ENCODE peak calls at places on chromosomes 3 and 15, in six cellular contexts. U is omental fat pad, W is AG09309, K is cardiac muscle cell, L is tibial artery, S is esophagus muscularis mucosa. G is an unnamed sample.

GRCh38 chr3:31753050-31753425 is 220.3 kb downstream of the STT3B start:
- DNase-seq in S (no peak), K (no peak), L (no peak), U (no peak), W (no peak), G (no peak)

GRCh38 chr15:65646486-65646885 is 24.7 kb downstream of the SLC24A1 start:
- DNase-seq in K (no peak), L (no peak), W (no peak), S (no peak), U (no peak), G (no peak)

GRCh38 chr3:148943531-148944200 is 47.7 kb upstream of the GYG1 start:
- DNase-seq in S (no peak), W (peak; percentile 87), U (no peak), L (no peak), K (peak; percentile 71), G (no peak)

GRCh38 chr3:124248471-124249028 is 256.6 kb upstream of the ROPN1 start:
- DNase-seq in L (peak; percentile 57), S (no peak), W (peak; percentile 47), K (no peak), U (no peak), G (no peak)

GRCh38 chr3:110791971-110792370 is 279.6 kb upstream of the NECTIN3 start:
- DNase-seq in W (no peak), K (no peak), L (no peak), S (no peak), U (no peak), G (no peak)

GRCh38 chr3:104886220-104886995 is 480.3 kb upstream of the ALCAM start:
- DNase-seq in L (no peak), S (no peak), U (no peak), K (no peak), W (no peak), G (no peak)

GRCh38 chr3:98784666-98785600 is 21.8 kb downstream of the ST3GAL6 start:
- DNase-seq in U (no peak), W (peak; percentile 79), L (no peak), S (no peak), K (no peak), G (no peak)

GRCh38 chr3:184774996-184775715 is 36.8 kb upstream of the VPS8 start:
- DNase-seq in K (no peak), L (peak; percentile 9), S (no peak), U (no peak), W (no peak), G (no peak)

GRCh38 chr3:186172353-186172752 is 63.5 kb upstream of the ETV5 start:
- DNase-seq in L (no peak), U (no peak), W (no peak), K (no peak), S (no peak), G (peak; percentile 34)

GRCh38 chr3:114902691-114903101 is 244.4 kb downstream of the ZBTB20 start:
- DNase-seq in U (no peak), L (no peak), K (peak; percentile 25), S (no peak), W (no peak), G (no peak)

GRCh38 chr3:108590443-108590842 is 921 bp downstream of the DZIP3 start:
- DNase-seq in L (no peak), K (peak; percentile 6), W (no peak), S (no peak), U (no peak), G (no peak)

GRCh38 chr3:194749631-194750271 is 64.1 kb downstream of the FAM43A start:
- DNase-seq in S (no peak), K (peak; percentile 41), W (no peak), L (no peak), U (no peak), G (no peak)

GRCh38 chr3:119601154-119601553 is 3.5 kb downstream of the PLA1A start:
- DNase-seq in U (no peak), S (no peak), L (no peak), W (no peak), K (no peak), G (no peak)

GRCh38 chr15:52858388-52859176 is 68.4 kb upstream of the ONECUT1 start:
- DNase-seq in K (peak; percentile 28), L (no peak), S (no peak), W (no peak), U (no peak), G (no peak)

GRCh38 chr3:128374746-128375445 is 91.8 kb downstream of the DNAJB8 start:
- DNase-seq in K (no peak), U (no peak), S (no peak), L (no peak), W (no peak), G (no peak)

GRCh38 chr3:58177747-58178527 is 32.8 kb downstream of the DNASE1L3 start:
- DNase-seq in L (peak; percentile 85), K (peak; percentile 89), S (peak; percentile 97), U (peak; percentile 95), W (peak; percentile 21), G (peak; percentile 97)

GRCh38 chr3:106590259-106590658 is 721.4 kb upstream of the CBLB start:
- DNase-seq in U (no peak), W (no peak), L (no peak), K (no peak), S (no peak), G (no peak)

GRCh38 chr3:174855002-174855401 is 4.1 kb upstream of the NAALADL2 start:
- DNase-seq in L (no peak), W (no peak), S (no peak), U (no peak), K (no peak), G (no peak)

GRCh38 chr15:31235298-31236183 is 91.1 kb upstream of the KLF13 start:
- DNase-seq in L (no peak), W (no peak), K (peak; percentile 84), S (no peak), U (peak; percentile 43), G (no peak)

GRCh38 chr3:119175869-119176756 is 2.7 kb downstream of the UPK1B start:
- DNase-seq in U (no peak), W (peak; percentile 24), S (no peak), K (no peak), L (no peak), G (no peak)

GRCh38 chr3:129936757-129937156 is 37.8 kb upstream of the TRH start:
- DNase-seq in S (no peak), K (no peak), U (no peak), W (peak; percentile 28), L (no peak), G (no peak)

GRCh38 chr3:16884084-16884747 is 539 bp upstream of the PLCL2 start:
- DNase-seq in K (peak; percentile 65), S (no peak), U (no peak), L (peak; percentile 40), W (no peak), G (peak; percentile 81)

GRCh38 chr15:59229453-59229852 is 22.8 kb downstream of the LDHAL6B start:
- DNase-seq in L (no peak), W (no peak), U (no peak), K (no peak), S (no peak), G (no peak)

GRCh38 chr15:34233614-34234013 is 8.8 kb downstream of the EMC4 start:
- DNase-seq in W (no peak), K (no peak), S (no peak), L (no peak), U (no peak), G (no peak)

GRCh38 chr3:79937567-79937966 is 169.8 kb upstream of the ROBO1 start:
- DNase-seq in K (no peak), U (no peak), S (no peak), W (no peak), L (no peak), G (no peak)

GRCh38 chr15:43985976-43986375 is 159.2 kb downstream of the WDR76 start:
- DNase-seq in U (no peak), W (no peak), K (no peak), L (no peak), S (no peak), G (no peak)

GRCh38 chr3:70108072-70108471 is 108.5 kb downstream of the SAMMSON start:
- DNase-seq in L (no peak), S (no peak), U (no peak), K (no peak), W (no peak), G (no peak)

GRCh38 chr3:128501431-128501830 is 8.4 kb upstream of the GATA2 start:
- DNase-seq in K (no peak), W (no peak), L (no peak), S (no peak), U (no peak), G (no peak)

GRCh38 chr15:64361259-64361658 is 5.3 kb upstream of the CSNK1G1 start:
- DNase-seq in U (no peak), S (no peak), K (no peak), W (no peak), L (no peak), G (no peak)

GRCh38 chr3:65568497-65568896 is 470.2 kb downstream of the MAGI1 start:
- DNase-seq in U (no peak), L (no peak), W (no peak), K (no peak), S (no peak), G (no peak)

GRCh38 chr3:157532529-157533297 is 29.5 kb upstream of the VEPH1 start:
- DNase-seq in L (no peak), W (peak; percentile 81), U (no peak), S (no peak), K (peak; percentile 82), G (no peak)

GRCh38 chr3:127000792-127001191 is 17.9 kb downstream of the PLXNA1 start:
- DNase-seq in U (no peak), K (no peak), W (no peak), S (no peak), L (no peak), G (no peak)

GRCh38 chr3:127003601-127004280 is 20.8 kb downstream of the PLXNA1 start:
- DNase-seq in L (no peak), U (no peak), K (no peak), W (no peak), S (no peak), G (no peak)

GRCh38 chr3:127001486-127002194 is 18.7 kb downstream of the PLXNA1 start:
- DNase-seq in S (no peak), L (no peak), U (no peak), W (no peak), K (no peak), G (no peak)

GRCh38 chr3:127003175-127003555 is 20.2 kb downstream of the PLXNA1 start:
- DNase-seq in K (no peak), U (no peak), L (no peak), W (no peak), S (no peak), G (no peak)

GRCh38 chr3:127002195-127003174 is 19.6 kb downstream of the PLXNA1 start:
- DNase-seq in S (peak; percentile 95), K (peak; percentile 91), L (peak; percentile 86), W (peak; percentile 70), U (no peak), G (peak; percentile 83)
- TF ChIP-seq CTCF in S (peak; percentile 41), K (peak; percentile 66), L (no peak), W (peak; percentile 75), U (no peak), G (peak; percentile 65)

GRCh38 chr3:46593274-46593862 is 19.0 kb upstream of the FAM240A start:
- DNase-seq in W (no peak), U (no peak), S (no peak), K (no peak), L (no peak), G (no peak)
- TF ChIP-seq CTCF in W (no peak), U (no peak), S (no peak), K (no peak), L (no peak), G (no peak)

GRCh38 chr3:50351318-50351687 is 641 bp downstream of the CYB561D2 start:
- DNase-seq in S (no peak), U (no peak), W (no peak), L (no peak), K (no peak), G (no peak)
- TF ChIP-seq CTCF in S (no peak), U (no peak), W (no peak), L (no peak), K (no peak), G (no peak)

GRCh38 chr15:83066761-83067637 is at the start of gene BTBD1:
- DNase-seq in L (peak; percentile 96), K (peak; percentile 91), S (peak; percentile 96), W (peak; percentile 89), U (peak; percentile 78), G (peak; percentile 86)
- TF ChIP-seq CTCF in L (no peak), K (no peak), S (no peak), W (no peak), U (no peak), G (no peak)

G was measured in type B pancreatic cell.